ENCODE peak calls at places on chromosomes 13 and 19, in six cellular contexts. X is IMR-90, K is A549, Y is SK-N-SH, L is HCT116, O is HepG2. E is an unnamed sample.

GRCh38 chr13:52651880-52652169 is 811 bp upstream of the SUGT1 start:
- DNase-seq in X (no peak), K (no peak), Y (peak; percentile 67), L (no peak), O (no peak), E (no peak)

GRCh38 chr19:2186071-2186846 is 22.5 kb downstream of the DOT1L start:
- DNase-seq in X (peak; percentile 95), K (no peak), Y (no peak), L (no peak), O (no peak), E (no peak)

GRCh38 chr13:110221331-110221730 is 85.6 kb downstream of the COL4A1 start:
- DNase-seq in X (no peak), K (no peak), Y (no peak), L (no peak), O (no peak), E (no peak)

GRCh38 chr13:44815507-44816074 is 173.7 kb downstream of the NUFIP1 start:
- DNase-seq in X (peak; percentile 98), K (peak; percentile 87), Y (no peak), L (peak; percentile 67), O (peak; percentile 92), E (no peak)

GRCh38 chr13:40389081-40389641 is 277.3 kb downstream of the FOXO1 start:
- DNase-seq in X (no peak), K (no peak), Y (no peak), L (no peak), O (no peak), E (no peak)

GRCh38 chr13:102291587-102292218 is 110.1 kb downstream of the FGF14 start:
- DNase-seq in X (peak; percentile 27), K (no peak), Y (no peak), L (no peak), O (no peak), E (no peak)

GRCh38 chr19:17075860-17076538 is 422 bp downstream of the MYO9B start:
- DNase-seq in X (peak; percentile 33), K (no peak), Y (no peak), L (no peak), O (no peak), E (peak; percentile 73)

GRCh38 chr19:11464333-11465265 is 16.2 kb downstream of the ELAVL3 start:
- DNase-seq in X (no peak), K (no peak), Y (no peak), L (no peak), O (no peak), E (no peak)

GRCh38 chr13:113967206-113967720 is 6.6 kb downstream of the C13orf46 start:
- DNase-seq in X (no peak), K (no peak), Y (no peak), L (no peak), O (no peak), E (no peak)

GRCh38 chr19:33134571-33135041 is 2.7 kb downstream of the WDR88 start:
- DNase-seq in X (no peak), K (no peak), Y (peak; percentile 44), L (no peak), O (no peak), E (peak; percentile 56)

GRCh38 chr13:50711449-50711848 is 132.0 kb downstream of the DLEU7 start:
- DNase-seq in X (no peak), K (no peak), Y (peak; percentile 28), L (no peak), O (no peak), E (no peak)

GRCh38 chr19:17281391-17282304 is at the start of gene ANKLE1:
- DNase-seq in X (no peak), K (no peak), Y (peak; percentile 95), L (no peak), O (no peak), E (peak; percentile 79)

GRCh38 chr19:38653028-38653571 is 5.7 kb downstream of the ACTN4 start:
- DNase-seq in X (peak; percentile 51), K (peak; percentile 82), Y (no peak), L (no peak), O (peak; percentile 85), E (no peak)

GRCh38 chr13:25335856-25336255 is 34.4 kb downstream of the NUP58 start:
- DNase-seq in X (peak; percentile 21), K (no peak), Y (no peak), L (no peak), O (no peak), E (no peak)

GRCh38 chr13:108227651-108228272 is 9.6 kb downstream of the ABHD13 start:
- DNase-seq in X (peak; percentile 52), K (peak; percentile 30), Y (peak; percentile 22), L (peak; percentile 19), O (peak; percentile 21), E (no peak)

GRCh38 chr19:43463381-43464088 is 1.9 kb downstream of the LYPD3 start:
- DNase-seq in X (peak; percentile 79), K (peak; percentile 97), Y (peak; percentile 98), L (peak; percentile 90), O (peak; percentile 85), E (peak; percentile 99)

GRCh38 chr13:25744176-25744575 is 307.6 kb downstream of the SHISA2 start:
- DNase-seq in X (no peak), K (no peak), Y (peak; percentile 38), L (no peak), O (no peak), E (no peak)

GRCh38 chr19:4414800-4415251 is 12.4 kb downstream of the CHAF1A start:
- DNase-seq in X (peak; percentile 61), K (no peak), Y (no peak), L (no peak), O (no peak), E (no peak)
- TF ChIP-seq RAD21 in X (peak; percentile 31), K (no peak), Y (no peak), L (no peak), O (no peak), E (no peak)

DNA sequence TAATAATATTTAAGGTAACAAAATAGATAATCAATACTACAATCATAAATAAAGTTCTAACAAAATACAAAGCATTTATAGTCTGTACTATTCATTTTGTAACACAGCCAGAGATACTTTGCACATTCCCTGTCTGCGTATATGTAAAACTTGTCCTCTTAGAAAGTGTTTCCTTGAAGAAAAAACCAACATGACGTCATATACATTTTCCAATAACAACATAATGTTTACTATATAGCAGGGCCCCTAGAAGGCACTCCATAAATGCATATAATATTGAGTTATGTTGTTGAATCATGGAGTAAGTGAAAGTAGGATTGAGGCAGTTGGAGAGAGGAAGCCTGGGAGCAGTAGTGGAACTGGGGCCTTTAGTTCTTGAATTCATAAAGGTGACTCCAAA is 371.4 kb upstream of the HTR2A start:
- DNase-seq in X (no peak), K (no peak), Y (no peak), L (no peak), O (no peak), E (no peak)
- TF ChIP-seq RAD21 in X (no peak), K (no peak), Y (no peak), L (no peak), O (no peak), E (no peak)

GRCh38 chr13:73601708-73602107 is 532.5 kb downstream of the KLF12 start:
- DNase-seq in X (no peak), K (no peak), Y (no peak), L (no peak), O (no peak), E (no peak)
- TF ChIP-seq RAD21 in X (no peak), K (no peak), Y (no peak), L (no peak), O (no peak), E (no peak)

DNA sequence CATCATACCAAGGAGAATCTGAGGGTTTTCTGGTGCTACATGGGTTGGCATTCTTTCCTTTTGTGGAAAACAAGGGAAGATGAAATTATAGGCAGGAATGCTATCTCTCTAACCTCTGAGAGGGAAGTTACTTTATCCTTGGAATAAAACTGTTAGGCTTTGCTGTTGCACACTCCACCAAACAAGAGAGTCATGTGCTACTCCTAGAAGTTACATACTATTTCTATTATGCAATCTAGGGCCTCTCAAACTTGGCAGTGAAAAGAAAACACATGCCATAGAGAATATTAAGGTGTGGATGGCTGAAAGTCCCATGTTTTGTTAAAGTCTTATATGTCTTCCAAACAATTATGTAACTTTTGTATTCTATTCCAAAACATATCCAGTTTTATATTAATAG is 367.9 kb downstream of the SLC7A1 start:
- DNase-seq in X (no peak), K (no peak), Y (no peak), L (no peak), O (no peak), E (no peak)
- TF ChIP-seq RAD21 in X (no peak), K (no peak), Y (no peak), L (no peak), O (no peak), E (no peak)